ENCODE peak calls at places on chromosomes 13 and 19, in six cellular contexts. Z is HT-29, F is NCI-H2081, K is NCI-H748 treated with DMSO at 0.1 percent for 48 hours, L is nephron progenitor cell, R is EL. B is an unnamed sample.

GRCh38 chr13:78595819-78596700 is 7.3 kb downstream of the POU4F1 start:
- DNase-seq in Z (no peak), F (peak; percentile 31), K (no peak), L (peak; percentile 75), R (no peak), B (no peak)

GRCh38 chr13:113009743-113010509 is 40.9 kb downstream of the MCF2L start:
- DNase-seq in Z (no peak), F (no peak), K (no peak), L (no peak), R (no peak), B (no peak)

GRCh38 chr13:85651440-85651839 is 147.8 kb downstream of the SLITRK6 start:
- DNase-seq in Z (no peak), F (no peak), K (no peak), L (no peak), R (no peak), B (no peak)

GRCh38 chr19:32651729-32652140 is 23.2 kb downstream of the ANKRD27 start:
- DNase-seq in Z (peak; percentile 8), F (no peak), K (no peak), L (peak; percentile 58), R (no peak), B (no peak)

GRCh38 chr13:20462921-20463320 is 62.7 kb downstream of the CRYL1 start:
- DNase-seq in Z (no peak), F (no peak), K (no peak), L (no peak), R (no peak), B (no peak)

GRCh38 chr19:43555185-43555770 is 20.0 kb downstream of the XRCC1 start:
- DNase-seq in Z (peak; percentile 90), F (peak; percentile 67), K (peak; percentile 64), L (peak; percentile 82), R (peak; percentile 63), B (peak; percentile 68)

GRCh38 chr13:40624338-40624737 is 42.1 kb downstream of the FOXO1 start:
- DNase-seq in Z (no peak), F (no peak), K (no peak), L (no peak), R (peak; percentile 18), B (peak; percentile 9)

GRCh38 chr19:32808236-32808635 is 61.3 kb downstream of the SLC7A9 start:
- DNase-seq in Z (no peak), F (no peak), K (no peak), L (no peak), R (no peak), B (no peak)

GRCh38 chr19:925087-925911 is 536 bp upstream of the ARID3A start:
- DNase-seq in Z (peak; percentile 72), F (peak; percentile 82), K (peak; percentile 69), L (peak; percentile 87), R (peak; percentile 87), B (peak; percentile 91)

GRCh38 chr13:54433511-54434206 is 1405.0 kb downstream of the OLFM4 start:
- DNase-seq in Z (peak; percentile 36), F (peak; percentile 82), K (peak; percentile 92), L (no peak), R (no peak), B (no peak)

GRCh38 chr19:43784251-43784980 is 3.6 kb upstream of the KCNN4 start:
- DNase-seq in Z (peak; percentile 57), F (no peak), K (no peak), L (no peak), R (peak; percentile 88), B (peak; percentile 85)

GRCh38 chr13:43544011-43544410 is 242.8 kb downstream of the ENOX1 start:
- DNase-seq in Z (no peak), F (no peak), K (no peak), L (no peak), R (peak; percentile 34), B (no peak)

GRCh38 chr13:40103864-40104263 is 448.4 kb downstream of the COG6 start:
- DNase-seq in Z (no peak), F (no peak), K (no peak), L (no peak), R (no peak), B (no peak)

GRCh38 chr19:40719414-40719894 is 2.5 kb downstream of the ITPKC start:
- DNase-seq in Z (peak; percentile 31), F (no peak), K (no peak), L (no peak), R (no peak), B (no peak)

GRCh38 chr13:112970552-112971287 is 1.7 kb downstream of the MCF2L start:
- DNase-seq in Z (no peak), F (peak; percentile 33), K (no peak), L (no peak), R (peak; percentile 5), B (no peak)

GRCh38 chr13:59476376-59476775 is 687.4 kb downstream of the DIAPH3 start:
- DNase-seq in Z (no peak), F (no peak), K (no peak), L (no peak), R (no peak), B (no peak)

GRCh38 chr13:102392810-102393209 is 9.0 kb downstream of the FGF14 start:
- DNase-seq in Z (no peak), F (no peak), K (no peak), L (no peak), R (no peak), B (peak; percentile 10)

GRCh38 chr19:46674416-46675178 is 13.6 kb upstream of the DACT3 start:
- DNase-seq in Z (peak; percentile 58), F (peak; percentile 7), K (no peak), L (peak; percentile 20), R (peak; percentile 22), B (no peak)

GRCh38 chr13:89932902-89933301 is 1414.6 kb upstream of the MIR17HG start:
- DNase-seq in Z (no peak), F (no peak), K (no peak), L (no peak), R (no peak), B (no peak)

GRCh38 chr19:10137751-10138682 is 18.3 kb upstream of the EIF3G start:
- DNase-seq in Z (no peak), F (no peak), K (no peak), L (no peak), R (no peak), B (no peak)

GRCh38 chr13:106599875-106600797 is 32.2 kb upstream of the ARGLU1 start:
- DNase-seq in Z (peak; percentile 59), F (no peak), K (no peak), L (no peak), R (peak; percentile 65), B (no peak)

GRCh38 chr13:102914629-102914935 is 68.8 kb downstream of the ERCC5 start:
- DNase-seq in Z (no peak), F (no peak), K (no peak), L (no peak), R (no peak), B (no peak)

GRCh38 chr13:102440259-102440936 is 38.5 kb upstream of the FGF14 start:
- DNase-seq in Z (peak; percentile 62), F (peak; percentile 2), K (no peak), L (no peak), R (no peak), B (no peak)

GRCh38 chr19:35300340-35300649 is 8.3 kb downstream of the MAG start:
- DNase-seq in Z (no peak), F (no peak), K (no peak), L (no peak), R (no peak), B (no peak)

GRCh38 chr19:49528211-49528771 is 488 bp downstream of the RCN3 start:
- DNase-seq in Z (no peak), F (no peak), K (no peak), L (no peak), R (peak; percentile 90), B (no peak)

GRCh38 chr13:112983428-112984196 is 14.6 kb downstream of the MCF2L start:
- DNase-seq in Z (peak; percentile 94), F (no peak), K (no peak), L (no peak), R (no peak), B (no peak)

GRCh38 chr19:38023245-38023644 is 116.2 kb downstream of the SIPA1L3 start:
- DNase-seq in Z (no peak), F (no peak), K (no peak), L (no peak), R (peak; percentile 43), B (peak; percentile 14)